ENCODE peak calls at places on chromosomes 13 and 19, in ten cellular contexts. One of them, this sample, is unnamed.
A peak's percentile ranks its signal among the peaks of the same experiment; 100 is the strongest.

GRCh38 chr19:22882797-22883196 is 50.7 kb downstream of the ZNF723 start:
- DNase-seq in left ventricle myocardium inferior: no peak
- DNase-seq in GM12864: no peak
- DNase-seq in cardiac muscle cell: peak; percentile 27
- DNase-seq in tibial artery: no peak
- DNase-seq in AG04450: no peak
- DNase-seq in fibroblast of pulmonary artery: peak; percentile 34
- DNase-seq in tibial nerve: peak; percentile 9
- DNase-seq in body of pancreas: no peak
- DNase-seq in sigmoid colon: no peak
- DNase-seq in this sample: no peak

GRCh38 chr19:37361994-37362393 is 8.9 kb upstream of the ZNF527 start:
- DNase-seq in left ventricle myocardium inferior: no peak
- DNase-seq in GM12864: no peak
- DNase-seq in cardiac muscle cell: peak; percentile 16
- DNase-seq in tibial artery: no peak
- DNase-seq in AG04450: peak; percentile 24
- DNase-seq in fibroblast of pulmonary artery: peak; percentile 42
- DNase-seq in tibial nerve: no peak
- DNase-seq in body of pancreas: no peak
- DNase-seq in sigmoid colon: no peak
- DNase-seq in this sample: no peak

GRCh38 chr13:41554626-41555386 is 97.5 kb downstream of the RGCC start:
- DNase-seq in left ventricle myocardium inferior: no peak
- DNase-seq in GM12864: peak; percentile 79
- DNase-seq in cardiac muscle cell: no peak
- DNase-seq in tibial artery: no peak
- DNase-seq in AG04450: no peak
- DNase-seq in fibroblast of pulmonary artery: no peak
- DNase-seq in tibial nerve: no peak
- DNase-seq in body of pancreas: no peak
- DNase-seq in sigmoid colon: no peak
- DNase-seq in this sample: no peak

GRCh38 chr13:72164811-72165210 is 297.8 kb upstream of the DACH1 start:
- DNase-seq in left ventricle myocardium inferior: no peak
- DNase-seq in GM12864: no peak
- DNase-seq in cardiac muscle cell: no peak
- DNase-seq in tibial artery: no peak
- DNase-seq in AG04450: no peak
- DNase-seq in fibroblast of pulmonary artery: no peak
- DNase-seq in tibial nerve: no peak
- DNase-seq in body of pancreas: no peak
- DNase-seq in sigmoid colon: no peak
- DNase-seq in this sample: no peak

GRCh38 chr13:82565191-82565590 is 1317.1 kb downstream of the SLITRK1 start:
- DNase-seq in left ventricle myocardium inferior: no peak
- DNase-seq in GM12864: no peak
- DNase-seq in cardiac muscle cell: no peak
- DNase-seq in tibial artery: no peak
- DNase-seq in AG04450: no peak
- DNase-seq in fibroblast of pulmonary artery: no peak
- DNase-seq in tibial nerve: no peak
- DNase-seq in body of pancreas: no peak
- DNase-seq in sigmoid colon: no peak
- DNase-seq in this sample: no peak

GRCh38 chr13:30704596-30704995 is 30.7 kb upstream of the ALOX5AP start:
- DNase-seq in left ventricle myocardium inferior: no peak
- DNase-seq in GM12864: no peak
- DNase-seq in cardiac muscle cell: no peak
- DNase-seq in tibial artery: no peak
- DNase-seq in AG04450: no peak
- DNase-seq in fibroblast of pulmonary artery: no peak
- DNase-seq in tibial nerve: no peak
- DNase-seq in body of pancreas: no peak
- DNase-seq in sigmoid colon: no peak
- DNase-seq in this sample: no peak

GRCh38 chr19:14030997-14031718 is 404 bp upstream of the IL27RA start:
- DNase-seq in left ventricle myocardium inferior: no peak
- DNase-seq in GM12864: no peak
- DNase-seq in cardiac muscle cell: no peak
- DNase-seq in tibial artery: no peak
- DNase-seq in AG04450: no peak
- DNase-seq in fibroblast of pulmonary artery: no peak
- DNase-seq in tibial nerve: no peak
- DNase-seq in body of pancreas: no peak
- DNase-seq in sigmoid colon: no peak
- DNase-seq in this sample: no peak

GRCh38 chr19:50717026-50717723 is 2.4 kb downstream of the SHANK1 start:
- DNase-seq in left ventricle myocardium inferior: no peak
- DNase-seq in GM12864: no peak
- DNase-seq in cardiac muscle cell: no peak
- DNase-seq in tibial artery: no peak
- DNase-seq in AG04450: no peak
- DNase-seq in fibroblast of pulmonary artery: no peak
- DNase-seq in tibial nerve: no peak
- DNase-seq in body of pancreas: no peak
- DNase-seq in sigmoid colon: no peak
- DNase-seq in this sample: no peak

GRCh38 chr19:7668842-7669241 is at the start of gene RETN:
- DNase-seq in left ventricle myocardium inferior: no peak
- DNase-seq in GM12864: no peak
- DNase-seq in cardiac muscle cell: no peak
- DNase-seq in tibial artery: no peak
- DNase-seq in AG04450: no peak
- DNase-seq in fibroblast of pulmonary artery: no peak
- DNase-seq in tibial nerve: no peak
- DNase-seq in body of pancreas: no peak
- DNase-seq in sigmoid colon: no peak
- DNase-seq in this sample: no peak

GRCh38 chr19:33048806-33049676 is 15.6 kb downstream of the RHPN2 start:
- DNase-seq in left ventricle myocardium inferior: no peak
- DNase-seq in GM12864: no peak
- DNase-seq in cardiac muscle cell: peak; percentile 84
- DNase-seq in tibial artery: no peak
- DNase-seq in AG04450: no peak
- DNase-seq in fibroblast of pulmonary artery: peak; percentile 65
- DNase-seq in tibial nerve: no peak
- DNase-seq in body of pancreas: peak; percentile 29
- DNase-seq in sigmoid colon: no peak
- DNase-seq in this sample: no peak

GRCh38 chr19:19423322-19423721 is 17.8 kb downstream of the GATAD2A start:
- DNase-seq in left ventricle myocardium inferior: no peak
- DNase-seq in GM12864: no peak
- DNase-seq in cardiac muscle cell: no peak
- DNase-seq in tibial artery: no peak
- DNase-seq in AG04450: no peak
- DNase-seq in fibroblast of pulmonary artery: no peak
- DNase-seq in tibial nerve: no peak
- DNase-seq in body of pancreas: no peak
- DNase-seq in sigmoid colon: no peak
- DNase-seq in this sample: no peak

GRCh38 chr19:18206018-18206417 is 2.2 kb upstream of the RAB3A start:
- DNase-seq in left ventricle myocardium inferior: no peak
- DNase-seq in GM12864: no peak
- DNase-seq in cardiac muscle cell: no peak
- DNase-seq in tibial artery: no peak
- DNase-seq in AG04450: no peak
- DNase-seq in fibroblast of pulmonary artery: no peak
- DNase-seq in tibial nerve: no peak
- DNase-seq in body of pancreas: no peak
- DNase-seq in sigmoid colon: no peak
- DNase-seq in this sample: no peak

GRCh38 chr13:75416327-75417005 is 65.5 kb downstream of the TBC1D4 start:
- DNase-seq in left ventricle myocardium inferior: no peak
- DNase-seq in GM12864: no peak
- DNase-seq in cardiac muscle cell: no peak
- DNase-seq in tibial artery: no peak
- DNase-seq in AG04450: no peak
- DNase-seq in fibroblast of pulmonary artery: no peak
- DNase-seq in tibial nerve: no peak
- DNase-seq in body of pancreas: no peak
- DNase-seq in sigmoid colon: no peak
- DNase-seq in this sample: no peak

DNA sequence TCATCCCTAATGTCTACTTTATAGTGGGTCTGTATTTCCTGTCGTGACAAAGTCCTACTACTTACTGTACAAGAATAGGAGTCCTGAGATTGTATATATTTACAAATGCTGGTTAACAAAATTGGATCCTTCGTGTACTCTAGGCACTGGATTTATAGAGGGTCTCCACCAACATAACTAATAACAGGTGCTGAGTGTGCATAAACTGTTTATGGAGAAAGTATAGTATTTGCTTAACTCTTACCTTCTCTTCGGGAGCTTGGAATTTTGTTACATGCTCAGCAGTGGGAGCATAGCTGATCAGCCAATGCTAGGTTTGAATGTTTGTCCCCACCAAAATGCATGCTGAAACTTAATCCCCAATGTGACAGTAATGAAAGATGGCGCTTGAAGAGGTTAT is 12.1 kb downstream of the ZNF442 start:
- DNase-seq in left ventricle myocardium inferior: no peak
- DNase-seq in GM12864: no peak
- DNase-seq in cardiac muscle cell: no peak
- DNase-seq in tibial artery: no peak
- DNase-seq in AG04450: no peak
- DNase-seq in fibroblast of pulmonary artery: no peak
- DNase-seq in tibial nerve: no peak
- DNase-seq in body of pancreas: no peak
- DNase-seq in sigmoid colon: no peak
- DNase-seq in this sample: no peak
- H3K4me3 ChIP-seq in left ventricle myocardium inferior: no peak overlapping the region
- H3K4me3 ChIP-seq in GM12864: no peak overlapping the region
- H3K4me3 ChIP-seq in cardiac muscle cell: no peak overlapping the region
- H3K4me3 ChIP-seq in tibial artery: no peak overlapping the region
- H3K4me3 ChIP-seq in AG04450: no peak overlapping the region
- H3K4me3 ChIP-seq in fibroblast of pulmonary artery: no peak overlapping the region
- H3K4me3 ChIP-seq in tibial nerve: no peak overlapping the region
- H3K4me3 ChIP-seq in body of pancreas: no peak overlapping the region
- H3K4me3 ChIP-seq in sigmoid colon: no peak overlapping the region
- H3K4me3 ChIP-seq in this sample: no peak overlapping the region

GRCh38 chr13:52921194-52921593 is 72.8 kb upstream of the PCDH8 start:
- DNase-seq in left ventricle myocardium inferior: no peak
- DNase-seq in GM12864: peak; percentile 68
- DNase-seq in cardiac muscle cell: no peak
- DNase-seq in tibial artery: peak; percentile 40
- DNase-seq in AG04450: no peak
- DNase-seq in fibroblast of pulmonary artery: no peak
- DNase-seq in tibial nerve: peak; percentile 30
- DNase-seq in body of pancreas: no peak
- DNase-seq in sigmoid colon: no peak
- DNase-seq in this sample: no peak
- H3K4me3 ChIP-seq in left ventricle myocardium inferior: no peak overlapping the region
- H3K4me3 ChIP-seq in GM12864: no peak overlapping the region
- H3K4me3 ChIP-seq in cardiac muscle cell: no peak overlapping the region
- H3K4me3 ChIP-seq in tibial artery: no peak overlapping the region
- H3K4me3 ChIP-seq in AG04450: no peak overlapping the region
- H3K4me3 ChIP-seq in fibroblast of pulmonary artery: no peak overlapping the region
- H3K4me3 ChIP-seq in tibial nerve: no peak overlapping the region
- H3K4me3 ChIP-seq in body of pancreas: no peak overlapping the region
- H3K4me3 ChIP-seq in sigmoid colon: no peak overlapping the region
- H3K4me3 ChIP-seq in this sample: no peak overlapping the region

GRCh38 chr19:3402631-3403443 is 36.5 kb downstream of the NFIC start:
- DNase-seq in left ventricle myocardium inferior: no peak
- DNase-seq in GM12864: no peak
- DNase-seq in cardiac muscle cell: no peak
- DNase-seq in tibial artery: no peak
- DNase-seq in AG04450: no peak
- DNase-seq in fibroblast of pulmonary artery: no peak
- DNase-seq in tibial nerve: no peak
- DNase-seq in body of pancreas: no peak
- DNase-seq in sigmoid colon: no peak
- DNase-seq in this sample: no peak
- H3K4me3 ChIP-seq in left ventricle myocardium inferior: peak overlapping the region; percentile 67
- H3K4me3 ChIP-seq in GM12864: no peak overlapping the region
- H3K4me3 ChIP-seq in cardiac muscle cell: no peak overlapping the region
- H3K4me3 ChIP-seq in tibial artery: peak overlapping the region; percentile 63
- H3K4me3 ChIP-seq in AG04450: no peak overlapping the region
- H3K4me3 ChIP-seq in fibroblast of pulmonary artery: no peak overlapping the region
- H3K4me3 ChIP-seq in tibial nerve: peak overlapping the region; percentile 33
- H3K4me3 ChIP-seq in body of pancreas: no peak overlapping the region
- H3K4me3 ChIP-seq in sigmoid colon: peak overlapping the region; percentile 49
- H3K4me3 ChIP-seq in this sample: no peak overlapping the region

DNA sequence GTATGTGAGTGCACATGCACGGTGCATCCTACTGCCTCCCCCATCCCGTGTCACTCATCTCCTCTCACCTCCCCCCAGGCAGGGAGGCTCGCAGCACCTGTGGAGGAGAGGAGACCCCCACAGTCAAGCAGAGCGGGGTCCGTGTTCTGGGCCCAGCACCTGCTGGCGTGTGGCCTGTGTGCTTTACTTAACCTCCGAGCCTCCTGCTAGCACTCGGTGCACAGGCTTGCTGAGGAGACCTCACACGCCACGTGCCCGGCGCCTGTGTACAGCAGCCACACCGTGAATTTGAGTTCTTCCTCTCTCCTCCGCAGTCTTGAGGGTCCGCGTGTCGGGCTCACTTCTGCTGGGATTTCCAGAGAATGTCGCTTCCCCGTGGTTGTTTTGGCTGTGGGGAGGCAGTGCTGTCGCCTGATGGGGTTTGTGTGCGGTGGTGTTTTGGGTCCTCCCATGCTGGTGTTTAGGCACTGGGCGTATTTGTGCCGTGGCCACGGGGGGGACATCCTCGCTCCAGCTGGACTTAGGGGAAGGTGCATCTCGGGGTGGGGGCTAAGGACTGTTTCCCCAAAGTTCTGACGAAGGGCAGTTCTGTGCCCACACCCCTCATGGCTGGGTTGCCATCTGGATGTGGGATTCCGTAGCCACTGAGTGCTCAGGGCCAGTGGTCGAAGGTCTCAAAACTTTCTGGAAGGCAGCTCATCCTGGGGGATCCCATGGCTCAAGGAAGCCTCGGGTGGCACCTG is 34.8 kb upstream of the TMEM255B start:
- DNase-seq in left ventricle myocardium inferior: no peak
- DNase-seq in GM12864: no peak
- DNase-seq in cardiac muscle cell: no peak
- DNase-seq in tibial artery: no peak
- DNase-seq in AG04450: no peak
- DNase-seq in fibroblast of pulmonary artery: no peak
- DNase-seq in tibial nerve: no peak
- DNase-seq in body of pancreas: no peak
- DNase-seq in sigmoid colon: no peak
- DNase-seq in this sample: no peak
- H3K4me3 ChIP-seq in left ventricle myocardium inferior: peak overlapping the region; percentile 68
- H3K4me3 ChIP-seq in GM12864: no peak overlapping the region
- H3K4me3 ChIP-seq in cardiac muscle cell: peak overlapping the region; percentile 38
- H3K4me3 ChIP-seq in tibial artery: peak overlapping the region; percentile 56
- H3K4me3 ChIP-seq in AG04450: no peak overlapping the region
- H3K4me3 ChIP-seq in fibroblast of pulmonary artery: no peak overlapping the region
- H3K4me3 ChIP-seq in tibial nerve: no peak overlapping the region
- H3K4me3 ChIP-seq in body of pancreas: no peak overlapping the region
- H3K4me3 ChIP-seq in sigmoid colon: peak overlapping the region; percentile 50
- H3K4me3 ChIP-seq in this sample: peak overlapping the region; percentile 51